ENCODE peak calls at places on chromosomes 1 and 21, in eight cellular contexts. E is lower lobe of right lung, D is kidney, G is dorsolateral prefrontal cortex, B is mucosa of descending colon, T is cardiac fibroblast, Q is astrocyte of the spinal cord, H is tibial artery. X is an unnamed sample.

GRCh38 chr21:17370263-17370662 is 142.6 kb upstream of the CXADR start:
- DNase-seq in B (peak), H (no peak), Q (no peak), G (no peak), T (no peak), E (peak), D (no peak), X (no peak)

GRCh38 chr1:206062464-206062863 is 9.5 kb downstream of the RHEX start:
- DNase-seq in D (no peak), B (no peak), Q (no peak), T (no peak), E (no peak), G (no peak), H (no peak), X (no peak)

GRCh38 chr21:34885636-34886553 is 163.2 kb downstream of the RUNX1 start:
- DNase-seq in G (no peak), Q (peak), E (no peak), T (peak), H (no peak), D (no peak), B (peak), X (no peak)

GRCh38 chr1:230231739-230232075 is 164.7 kb downstream of the GALNT2 start:
- DNase-seq in B (peak), G (no peak), Q (peak), D (peak), E (peak), T (peak), H (peak), X (no peak)

GRCh38 chr1:182794802-182795201 is 5.2 kb downstream of the NPL start:
- DNase-seq in Q (no peak), D (no peak), T (no peak), E (no peak), H (no peak), G (no peak), B (no peak), X (no peak)

GRCh38 chr1:147504801-147505303 is 36.4 kb upstream of the BCL9 start:
- DNase-seq in Q (peak), B (no peak), E (no peak), H (no peak), T (peak), G (no peak), D (no peak), X (no peak)

GRCh38 chr1:112057736-112058135 is 68.3 kb upstream of the KCND3 start:
- DNase-seq in E (no peak), Q (no peak), B (no peak), H (no peak), G (no peak), T (no peak), D (no peak), X (no peak)

GRCh38 chr1:2632561-2633361 is at the start of gene MMEL1:
- DNase-seq in E (no peak), T (no peak), B (peak), G (no peak), H (no peak), Q (no peak), D (no peak), X (no peak)

GRCh38 chr1:59229138-59229537 is 67.8 kb upstream of the FGGY start:
- DNase-seq in E (no peak), T (peak), Q (no peak), D (no peak), G (no peak), B (no peak), H (no peak), X (no peak)

GRCh38 chr1:204225841-204226745 is 12.3 kb upstream of the GOLT1A start:
- DNase-seq in H (no peak), Q (no peak), E (no peak), D (peak), G (no peak), T (no peak), B (peak), X (peak)

GRCh38 chr1:23210351-23210785 is 6.9 kb downstream of the HTR1D start:
- DNase-seq in H (no peak), D (no peak), G (no peak), E (no peak), B (no peak), T (no peak), Q (no peak), X (no peak)
- TF ChIP-seq CTCF in H (no peak), D (no peak), G (no peak), E (no peak), B (no peak), T (no peak), Q (peak), X (peak)

GRCh38 chr1:20343149-20343936 is 52.7 kb downstream of the VWA5B1 start:
- DNase-seq in D (peak), T (no peak), H (no peak), B (peak), G (no peak), E (no peak), Q (no peak), X (no peak)
- H3K4me3 ChIP-seq in D (no peak), T (no peak), H (no peak), B (no peak), G (peak), E (peak), Q (no peak), X (no peak)

DNA sequence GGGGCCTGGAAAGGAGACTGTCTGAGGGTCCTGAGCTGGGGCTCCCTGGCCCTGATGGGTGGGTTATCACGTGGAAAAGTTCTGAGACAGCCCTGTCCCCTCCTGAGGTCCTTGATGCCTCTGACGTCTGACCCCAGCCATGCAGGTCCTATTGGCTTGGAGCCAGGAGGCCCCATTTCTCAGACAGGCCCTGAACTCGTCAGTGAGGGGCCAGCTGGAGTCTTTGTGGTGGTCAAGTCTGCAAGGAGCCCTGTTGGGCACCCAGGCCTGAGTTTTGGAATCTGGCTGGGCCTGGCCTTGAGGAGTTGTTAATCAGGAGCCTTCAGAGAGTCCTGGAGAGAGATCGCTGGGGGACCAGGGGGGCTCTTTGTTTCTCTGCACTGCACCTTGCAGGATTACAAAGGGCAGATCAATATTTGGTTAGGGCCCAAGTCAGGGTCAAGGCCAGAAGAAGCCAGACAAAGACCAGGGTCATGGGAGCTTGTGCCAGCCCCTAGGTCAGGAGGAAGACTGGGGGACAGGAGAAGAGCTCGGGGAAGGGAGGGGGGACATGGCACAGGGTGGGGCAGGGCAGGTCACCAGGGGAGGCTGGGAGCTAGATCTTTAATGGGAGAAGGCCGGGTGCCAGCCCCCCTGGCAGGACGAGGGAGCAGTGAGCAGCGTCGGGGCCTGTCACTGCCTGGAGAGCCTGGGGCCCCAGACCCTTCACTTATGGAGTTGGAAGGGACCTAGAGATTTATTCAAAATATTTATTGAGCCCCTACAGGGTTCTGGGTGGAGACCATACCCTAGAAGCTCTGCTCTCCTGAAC is 83.2 kb downstream of the PTPRU start:
- DNase-seq in B (no peak), H (no peak), D (no peak), E (no peak), G (no peak), T (no peak), Q (no peak), X (no peak)
- TF ChIP-seq CTCF in B (no peak), H (no peak), D (no peak), E (no peak), G (no peak), T (no peak), Q (no peak), X (no peak)

GRCh38 chr21:45590726-45591618 is 48.7 kb upstream of the SLC19A1 start:
- DNase-seq in Q (no peak), B (peak), D (peak), T (no peak), E (peak), G (no peak), H (peak), X (no peak)
- H3K4me3 ChIP-seq in Q (peak), B (no peak), D (no peak), T (peak), E (peak), G (peak), H (peak), X (peak)

DNA sequence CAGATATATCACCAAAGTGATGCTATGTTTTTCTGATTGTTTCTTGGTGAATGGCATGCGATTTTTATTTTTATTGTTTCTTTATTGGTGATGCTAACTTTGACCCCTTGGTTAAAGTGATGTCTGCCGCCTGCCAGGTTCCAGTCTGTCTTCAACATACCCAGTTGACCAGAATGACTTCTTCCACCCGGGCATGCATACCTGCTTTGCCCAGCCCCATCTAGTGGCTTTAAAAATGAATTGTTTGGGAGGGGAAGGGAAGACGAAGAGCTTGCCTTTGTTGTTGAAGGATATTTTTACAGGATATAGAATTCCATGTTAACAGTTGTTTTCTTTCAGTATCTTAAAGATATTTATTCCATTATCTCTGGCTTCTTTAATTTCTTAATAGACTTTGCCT is 65.1 kb downstream of the ATG4C start:
- DNase-seq in E (no peak), B (no peak), H (no peak), Q (no peak), D (no peak), G (no peak), T (no peak), X (no peak)
- TF ChIP-seq CTCF in E (no peak), B (no peak), H (no peak), Q (peak), D (no peak), G (no peak), T (no peak), X (peak)

DNA sequence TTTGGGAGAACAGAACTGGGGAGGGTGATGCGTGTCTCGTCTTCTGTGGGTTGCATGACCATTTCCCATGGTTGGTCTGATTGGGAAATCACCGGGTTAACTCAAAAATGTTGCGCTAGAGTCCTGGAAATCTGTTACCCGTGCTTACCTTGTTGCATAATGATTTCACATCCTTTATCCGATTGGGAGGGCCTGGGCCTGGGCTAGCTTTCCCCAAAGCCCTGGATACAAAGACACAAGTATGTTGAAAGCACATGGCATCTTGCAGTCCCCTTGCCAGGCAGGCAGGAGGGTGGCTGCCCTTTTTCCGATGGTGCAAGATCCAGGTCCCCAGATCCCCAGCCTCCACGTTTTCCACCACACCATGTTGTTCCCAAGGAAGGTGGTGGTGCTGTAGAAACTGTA is 582 bp downstream of the TRPM2 start:
- DNase-seq in G (no peak), T (no peak), D (no peak), Q (no peak), E (no peak), B (no peak), H (no peak), X (no peak)
- H3K4me3 ChIP-seq in G (no peak), T (no peak), D (no peak), Q (no peak), E (peak), B (no peak), H (peak), X (no peak)

DNA sequence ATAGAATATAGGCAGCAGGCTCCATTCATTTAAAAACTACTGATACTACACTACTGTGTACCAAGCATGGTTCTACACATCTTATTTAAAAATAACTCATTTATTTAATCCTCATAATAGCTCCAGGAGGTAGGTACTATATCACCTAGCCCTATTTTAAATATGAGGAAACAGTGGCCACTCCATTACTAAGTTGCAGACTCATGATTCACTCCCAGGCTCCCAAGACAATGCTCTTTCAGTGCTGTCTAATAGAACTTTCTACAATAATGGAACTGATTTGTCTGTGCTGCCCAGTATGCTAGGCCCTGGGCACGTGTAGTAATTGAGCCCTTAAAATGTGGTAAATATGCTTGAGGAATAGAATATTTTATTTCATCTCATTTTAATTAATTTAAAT is 357.1 kb downstream of the LTN1 start:
- DNase-seq in D (no peak), T (no peak), B (no peak), G (no peak), E (no peak), Q (no peak), H (no peak), X (no peak)
- TF ChIP-seq CTCF in D (no peak), T (no peak), B (no peak), G (no peak), E (no peak), Q (no peak), H (no peak), X (no peak)

GRCh38 chr1:170593612-170594011 is 61.6 kb downstream of the GORAB start:
- DNase-seq in T (no peak), G (no peak), D (no peak), Q (no peak), H (no peak), E (no peak), B (no peak), X (no peak)
- H3K4me3 ChIP-seq in T (no peak), G (no peak), D (no peak), Q (no peak), H (peak), E (no peak), B (no peak), X (no peak)

DNA sequence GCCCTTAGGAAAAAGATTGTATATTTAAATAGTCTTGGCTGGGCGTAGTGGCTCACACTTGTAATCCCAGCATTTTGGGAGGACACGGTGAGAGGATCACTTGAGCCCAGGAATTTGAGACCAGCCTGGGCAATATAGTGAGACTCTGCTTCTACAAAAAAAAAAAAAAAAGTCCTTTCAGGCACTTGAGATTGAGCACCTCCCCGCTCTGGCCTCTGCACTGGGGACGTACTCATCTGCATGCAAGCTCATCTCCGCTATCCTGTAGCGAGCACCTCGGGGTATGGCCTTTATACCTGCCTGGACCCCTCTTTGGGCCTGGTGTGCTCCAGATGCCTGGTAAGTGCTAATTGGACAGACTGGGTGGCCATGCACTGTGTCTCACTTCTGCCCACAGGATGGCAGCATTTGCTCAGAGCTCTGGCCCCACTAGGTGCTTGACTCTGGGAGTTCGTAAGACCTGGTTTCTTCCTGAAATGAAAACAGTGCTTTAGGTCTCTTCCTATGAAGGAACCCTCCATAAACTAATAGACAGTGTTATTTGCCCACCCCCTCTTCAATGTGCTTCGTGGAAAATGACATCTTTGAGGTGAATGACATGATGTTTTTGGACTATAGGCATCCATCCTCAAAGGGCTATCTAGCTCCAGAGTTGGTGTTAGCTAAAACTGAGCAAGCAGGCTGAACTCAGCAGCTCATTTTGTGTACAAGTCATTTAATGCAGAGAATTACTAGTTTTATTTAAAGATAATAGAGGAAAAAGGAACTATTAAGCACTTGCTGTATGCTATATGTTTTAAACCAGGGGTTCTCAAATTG is 61.7 kb upstream of the ADAR start:
- DNase-seq in G (peak), T (peak), D (peak), E (peak), H (peak), B (peak), Q (peak), X (peak)
- TF ChIP-seq CTCF in G (peak), T (peak), D (peak), E (peak), H (peak), B (peak), Q (peak), X (peak)

GRCh38 chr1:117820694-117821381 is 108.6 kb downstream of the GDAP2 start:
- DNase-seq in D (no peak), B (no peak), Q (no peak), G (no peak), H (no peak), E (no peak), T (no peak), X (no peak)
- H3K4me3 ChIP-seq in D (no peak), B (no peak), Q (no peak), G (no peak), H (no peak), E (no peak), T (no peak), X (no peak)